ENCODE peak calls at places on chromosomes 7 and 10, in eight cellular contexts. V, K, X, N, Q, B, D and W are unnamed samples.
A peak's percentile ranks its signal among the peaks of the same experiment; 100 is the strongest.

GRCh38 chr10:48239618-48240017 is 34.9 kb downstream of the FRMPD2 start:
- DNase-seq in V (no peak), K (no peak), X (no peak), N (no peak), Q (no peak), B (no peak), D (no peak), W (no peak)

GRCh38 chr7:135771961-135772638 is 23.5 kb upstream of the FAM180A start:
- DNase-seq in V (peak; percentile 94), K (no peak), X (no peak), N (no peak), Q (peak; percentile 59), B (no peak), D (no peak), W (peak; percentile 46)

GRCh38 chr10:126421745-126422144 is 33.5 kb upstream of the ADAM12 start:
- DNase-seq in V (peak; percentile 91), K (no peak), X (no peak), N (no peak), Q (peak; percentile 89), B (no peak), D (no peak), W (peak; percentile 83)

GRCh38 chr7:129777993-129778769 is 166.7 kb downstream of the NRF1 start:
- DNase-seq in V (no peak), K (no peak), X (peak; percentile 76), N (no peak), Q (no peak), B (no peak), D (no peak), W (no peak)

GRCh38 chr7:30731619-30732018 is 20.3 kb upstream of the INMT start:
- DNase-seq in V (no peak), K (peak; percentile 39), X (no peak), N (no peak), Q (peak; percentile 32), B (no peak), D (no peak), W (no peak)

GRCh38 chr10:16386855-16387254 is 50.0 kb upstream of the PTER start:
- DNase-seq in V (no peak), K (no peak), X (peak; percentile 70), N (no peak), Q (no peak), B (no peak), D (no peak), W (no peak)

GRCh38 chr10:72176701-72177100 is 39.1 kb upstream of the ANAPC16 start:
- DNase-seq in V (no peak), K (no peak), X (no peak), N (no peak), Q (no peak), B (no peak), D (no peak), W (no peak)

GRCh38 chr7:107938448-107939250 is 47.7 kb downstream of the DLD start:
- DNase-seq in V (peak; percentile 27), K (no peak), X (no peak), N (no peak), Q (no peak), B (no peak), D (no peak), W (peak; percentile 72)

GRCh38 chr10:14466256-14466655 is 135.5 kb upstream of the FRMD4A start:
- DNase-seq in V (no peak), K (no peak), X (no peak), N (no peak), Q (no peak), B (no peak), D (no peak), W (no peak)

GRCh38 chr10:86744067-86744725 is 12.2 kb upstream of the BMPR1A start:
- DNase-seq in V (peak; percentile 25), K (no peak), X (no peak), N (no peak), Q (no peak), B (no peak), D (no peak), W (no peak)

GRCh38 chr7:48089415-48089975 is 430 bp downstream of the UPP1 start:
- DNase-seq in V (peak; percentile 34), K (peak; percentile 89), X (peak; percentile 90), N (no peak), Q (no peak), B (peak; percentile 60), D (peak; percentile 38), W (no peak)